ENCODE peak calls at places on chromosomes 11 and 22, in four cellular contexts. Z is COR-L47, O is neuronal stem cell, W is HFF-Myc. L is an unnamed sample.

GRCh38 chr11:131668867-131669780 is 298.7 kb downstream of the NTM start:
- DNase-seq in Z (peak), W (no peak), O (peak), L (peak)

GRCh38 chr22:24761888-24762675 is 12.4 kb downstream of the PIWIL3 start:
- DNase-seq in Z (no peak), O (no peak), W (no peak), L (no peak)

GRCh38 chr11:44388828-44389645 is 79.1 kb upstream of the ALX4 start:
- DNase-seq in Z (no peak), W (no peak), O (no peak), L (no peak)

GRCh38 chr22:27820896-27821866 is 19.6 kb upstream of the MN1 start:
- DNase-seq in W (no peak), O (no peak), Z (no peak), L (no peak)

GRCh38 chr22:47928626-47929025 is 1166.2 kb downstream of the TBC1D22A start:
- DNase-seq in W (no peak), Z (no peak), O (no peak), L (no peak)

GRCh38 chr11:2202071-2202899 is 30.7 kb upstream of the TH start:
- DNase-seq in O (no peak), Z (no peak), W (no peak), L (no peak)

GRCh38 chr11:706439-706956 is 467 bp downstream of the EPS8L2 start:
- DNase-seq in Z (no peak), O (no peak), W (no peak), L (no peak)

GRCh38 chr11:103871923-103872551 is 164.4 kb upstream of the DDI1 start:
- DNase-seq in Z (no peak), W (no peak), O (no peak), L (no peak)

GRCh38 chr11:97738751-97739150 is 1282.0 kb upstream of the CNTN5 start:
- DNase-seq in Z (no peak), W (no peak), O (no peak), L (no peak)

GRCh38 chr22:23910496-23911190 is 16.5 kb downstream of the MIF start:
- DNase-seq in O (no peak), Z (no peak), W (no peak), L (no peak)

GRCh38 chr22:19122752-19123492 is 710 bp upstream of the DGCR2 start:
- DNase-seq in Z (no peak), W (no peak), O (no peak), L (peak)

GRCh38 chr11:19349340-19350025 is 108.7 kb upstream of the E2F8 start:
- DNase-seq in Z (no peak), O (no peak), W (no peak), L (no peak)

GRCh38 chr11:1832181-1832988 is 2.4 kb upstream of the SYT8 start:
- DNase-seq in Z (peak), W (no peak), O (peak), L (no peak)

GRCh38 chr22:17786435-17787158 is 12.3 kb upstream of the BID start:
- DNase-seq in W (no peak), Z (peak), O (peak), L (no peak)

GRCh38 chr11:1546536-1547466 is 25.3 kb downstream of the DUSP8 start:
- DNase-seq in Z (peak), W (no peak), O (peak), L (no peak)

GRCh38 chr22:45998638-45999378 is 21.8 kb upstream of the WNT7B start:
- DNase-seq in Z (no peak), O (no peak), W (no peak), L (no peak)

GRCh38 chr11:27649800-27650199 is 50.5 kb downstream of the BDNF start:
- DNase-seq in Z (no peak), O (no peak), W (no peak), L (no peak)

GRCh38 chr22:38033522-38034277 is 23.5 kb upstream of the PICK1 start:
- DNase-seq in W (no peak), O (no peak), Z (no peak), L (no peak)

GRCh38 chr11:75347781-75348613 is 3.5 kb downstream of the ARRB1 start:
- DNase-seq in W (peak), O (no peak), Z (no peak), L (peak)

GRCh38 chr11:93622043-93622442 is 39.4 kb upstream of the CEP295 start:
- DNase-seq in O (no peak), W (no peak), Z (no peak), L (no peak)

GRCh38 chr22:38481871-38482332 is 14.0 kb downstream of the KDELR3 start:
- DNase-seq in Z (no peak), O (no peak), W (no peak), L (no peak)

GRCh38 chr11:123509737-123510578 is 79.9 kb downstream of the GRAMD1B start:
- DNase-seq in O (peak), Z (no peak), W (no peak), L (no peak)

GRCh38 chr11:72831521-72832300 is 17.5 kb downstream of the ATG16L2 start:
- DNase-seq in Z (peak), W (no peak), O (peak), L (peak)

GRCh38 chr11:15897211-15897960 is 459.0 kb downstream of the SOX6 start:
- DNase-seq in W (no peak), Z (no peak), O (no peak), L (no peak)

GRCh38 chr11:32334822-32335221 is 100.5 kb downstream of the WT1 start:
- DNase-seq in O (no peak), W (no peak), Z (no peak), L (no peak)

GRCh38 chr11:71488086-71488967 is 35.3 kb downstream of the NADSYN1 start:
- DNase-seq in W (peak), O (peak), Z (peak), L (no peak)

GRCh38 chr11:82775736-82776346 is 42.2 kb upstream of the FAM181B start:
- DNase-seq in W (peak), Z (peak), O (no peak), L (peak)

GRCh38 chr11:23405350-23405937 is 545.2 kb upstream of the CCDC179 start:
- DNase-seq in O (no peak), Z (no peak), W (no peak), L (no peak)

GRCh38 chr11:123765601-123766000 is 11.3 kb upstream of the OR6X1 start:
- DNase-seq in Z (no peak), O (no peak), W (no peak), L (no peak)